ENCODE peak calls at places on chromosomes 1 and 21, in ten cellular contexts. R is lower leg skin, O is uterus, U is osteoblast, P is coronary artery, F is hepatocyte, M is cardiac fibroblast, X is A549, A is SJSA1, E is GM23248. I is an unnamed sample.

GRCh38 chr1:101188311-101188710 is 48.5 kb upstream of the S1PR1 start:
- DNase-seq in O (no peak), X (no peak), U (no peak), M (no peak), A (peak), E (peak), R (no peak), P (no peak), F (no peak), I (no peak)

GRCh38 chr1:109241841-109242301 is 7.5 kb upstream of the CELSR2 start:
- DNase-seq in F (no peak), X (no peak), O (no peak), E (peak), P (no peak), A (no peak), R (no peak), U (peak), M (peak), I (no peak)

GRCh38 chr1:228090613-228091081 is 8.1 kb downstream of the ARF1 start:
- DNase-seq in A (no peak), R (no peak), M (peak), X (no peak), U (peak), E (peak), F (no peak), O (no peak), P (peak), I (no peak)

GRCh38 chr21:26110703-26111102 is 59.9 kb downstream of the APP start:
- DNase-seq in U (no peak), E (no peak), A (no peak), O (no peak), P (no peak), F (no peak), X (no peak), M (no peak), R (no peak), I (no peak)

GRCh38 chr1:180192172-180192571 is 37.5 kb downstream of the QSOX1 start:
- DNase-seq in P (no peak), O (no peak), A (no peak), F (no peak), X (no peak), R (no peak), E (no peak), U (peak), M (no peak), I (no peak)

GRCh38 chr1:245121523-245121922 is 33.3 kb upstream of the KIF26B start:
- DNase-seq in F (no peak), X (peak), O (no peak), A (no peak), E (no peak), U (no peak), M (no peak), P (no peak), R (no peak), I (no peak)

GRCh38 chr1:25922633-25923567 is 16.7 kb upstream of the STMN1 start:
- DNase-seq in O (peak), A (peak), U (no peak), X (peak), R (no peak), F (peak), M (peak), E (peak), P (peak), I (peak)

GRCh38 chr1:21317035-21317689 is 26.9 kb upstream of the ECE1 start:
- DNase-seq in P (peak), X (no peak), F (no peak), M (peak), A (no peak), E (peak), U (peak), O (peak), R (peak), I (no peak)

GRCh38 chr1:207752456-207753132 is 740 bp downstream of the CD46 start:
- DNase-seq in E (peak), R (no peak), X (no peak), O (peak), U (peak), P (no peak), A (no peak), F (peak), M (peak), I (peak)

GRCh38 chr1:38436749-38437148 is 390.2 kb upstream of the POU3F1 start:
- DNase-seq in O (no peak), M (no peak), U (no peak), F (no peak), E (no peak), A (no peak), P (no peak), R (no peak), X (no peak), I (no peak)

GRCh38 chr1:1171551-1172340 is 1.9 kb upstream of the TTLL10 start:
- DNase-seq in A (no peak), O (no peak), U (peak), P (no peak), F (no peak), E (no peak), R (no peak), X (no peak), M (no peak), I (no peak)

GRCh38 chr1:50335914-50336313 is 87.3 kb downstream of the DMRTA2 start:
- DNase-seq in U (no peak), E (no peak), O (no peak), F (no peak), M (no peak), P (no peak), A (no peak), X (no peak), R (no peak), I (no peak)

GRCh38 chr1:31215083-31215570 is 24.6 kb downstream of the NKAIN1 start:
- DNase-seq in P (no peak), F (no peak), X (no peak), O (no peak), M (peak), E (peak), U (no peak), A (no peak), R (no peak), I (no peak)

GRCh38 chr1:44151332-44151731 is 9.9 kb upstream of the KLF18 start:
- DNase-seq in A (no peak), P (no peak), O (no peak), X (no peak), F (no peak), M (no peak), R (no peak), E (no peak), U (no peak), I (no peak)

GRCh38 chr1:241770115-241770514 is 77.9 kb upstream of the EXO1 start:
- DNase-seq in P (no peak), F (no peak), O (no peak), M (no peak), A (no peak), U (no peak), R (no peak), X (no peak), E (no peak), I (no peak)

GRCh38 chr1:58155418-58156123 is 391.0 kb downstream of the OMA1 start:
- DNase-seq in F (peak), E (peak), X (no peak), P (no peak), A (no peak), R (no peak), O (no peak), M (peak), U (no peak), I (no peak)

GRCh38 chr1:173669491-173669941 is at the start of gene ANKRD45:
- DNase-seq in M (peak), A (no peak), O (peak), R (no peak), X (peak), E (peak), U (peak), P (no peak), F (peak), I (peak)

GRCh38 chr1:20409971-20410370 is 76.0 kb downstream of the CAMK2N1 start:
- DNase-seq in O (no peak), M (no peak), A (no peak), E (no peak), X (no peak), U (no peak), P (peak), F (no peak), R (no peak), I (no peak)

GRCh38 chr21:39667353-39667891 is 54.7 kb downstream of the B3GALT5 start:
- DNase-seq in O (no peak), F (no peak), P (peak), U (no peak), X (no peak), M (no peak), A (no peak), R (no peak), E (no peak), I (no peak)

GRCh38 chr1:61121631-61122030 is 39.3 kb downstream of the NFIA start:
- DNase-seq in P (no peak), A (no peak), R (no peak), X (no peak), M (no peak), F (no peak), E (peak), O (no peak), U (no peak), I (no peak)

GRCh38 chr1:61120307-61120840 is 38.0 kb downstream of the NFIA start:
- DNase-seq in M (no peak), X (no peak), E (peak), U (no peak), O (no peak), P (no peak), R (no peak), A (no peak), F (no peak), I (no peak)

GRCh38 chr1:61119085-61119484 is 36.7 kb downstream of the NFIA start:
- DNase-seq in E (no peak), R (no peak), A (no peak), X (no peak), U (no peak), F (peak), P (no peak), M (no peak), O (no peak), I (no peak)

GRCh38 chr1:61122389-61122788 is 40.0 kb downstream of the NFIA start:
- DNase-seq in O (no peak), A (no peak), E (no peak), M (no peak), P (no peak), U (no peak), X (no peak), F (no peak), R (no peak), I (no peak)

GRCh38 chr1:61120998-61121397 is 38.6 kb downstream of the NFIA start:
- DNase-seq in O (peak), A (no peak), P (no peak), X (no peak), E (peak), F (no peak), M (peak), R (no peak), U (no peak), I (no peak)
- H3K4me3 ChIP-seq in O (no peak), A (no peak), P (peak), X (no peak), E (peak), F (no peak), M (no peak), R (no peak), U (no peak), I (no peak)

GRCh38 chr1:55289614-55290013 is 74.5 kb upstream of the USP24 start:
- DNase-seq in X (no peak), R (no peak), P (no peak), A (no peak), E (no peak), O (no peak), U (peak), F (no peak), M (no peak), I (no peak)

GRCh38 chr1:55289042-55289441 is 73.9 kb upstream of the USP24 start:
- DNase-seq in U (no peak), E (no peak), X (no peak), M (no peak), O (no peak), R (no peak), P (no peak), F (no peak), A (no peak), I (no peak)

GRCh38 chr1:55288245-55288644 is 73.1 kb upstream of the USP24 start:
- DNase-seq in U (peak), O (peak), R (peak), F (no peak), A (no peak), P (no peak), M (no peak), X (no peak), E (peak), I (no peak)

GRCh38 chr1:55286851-55287602 is 71.9 kb upstream of the USP24 start:
- DNase-seq in P (no peak), R (no peak), M (peak), F (no peak), U (peak), X (no peak), O (no peak), A (no peak), E (no peak), I (no peak)

GRCh38 chr1:55287732-55288131 is 72.6 kb upstream of the USP24 start:
- DNase-seq in F (no peak), U (no peak), O (no peak), P (no peak), A (no peak), M (no peak), R (no peak), E (no peak), X (no peak), I (no peak)
- H3K4me3 ChIP-seq in F (no peak), U (no peak), O (no peak), P (peak), A (no peak), M (no peak), R (no peak), E (no peak), X (no peak), I (no peak)

GRCh38 chr1:16921391-16922185 is at the start of gene CROCC:
- DNase-seq in U (peak), O (no peak), F (peak), E (no peak), X (no peak), P (no peak), A (no peak), M (peak), R (no peak), I (no peak)
- H3K4me3 ChIP-seq in U (no peak), O (no peak), F (no peak), E (no peak), X (no peak), P (no peak), A (no peak), M (no peak), R (no peak), I (no peak)

DNA sequence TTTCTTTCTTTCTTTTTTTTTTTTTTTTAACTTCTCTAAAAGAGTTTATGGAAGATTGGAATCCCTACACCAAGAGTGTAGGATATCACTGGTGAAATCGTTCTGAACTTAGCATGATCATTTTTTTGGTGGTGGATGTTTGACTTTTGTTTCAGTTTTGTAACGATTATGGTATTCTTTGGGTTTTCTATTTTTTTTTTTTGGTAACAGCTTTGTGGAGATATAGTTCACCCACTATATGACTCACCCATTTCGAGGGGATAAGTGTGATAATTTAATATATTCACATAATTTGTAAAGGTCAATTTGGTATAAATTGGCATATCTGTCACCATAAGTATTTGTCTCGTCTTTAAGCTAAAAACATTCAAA is 29.2 kb downstream of the AGPAT3 start:
- DNase-seq in X (no peak), U (no peak), O (no peak), R (no peak), F (no peak), P (no peak), E (no peak), A (no peak), M (no peak), I (no peak)
- H3K4me3 ChIP-seq in X (no peak), U (no peak), O (no peak), R (no peak), F (no peak), P (no peak), E (no peak), A (no peak), M (no peak), I (no peak)